ENCODE peak calls at places on chromosomes 2 and 18, in five cellular contexts. P is HepG2, B is gastrocnemius medialis, T is A549, I is sigmoid colon. S is an unnamed sample.

GRCh38 chr2:60964651-60965513 is 52.6 kb upstream of the PEX13 start:
- DNase-seq in P (no peak), B (no peak), T (no peak), I (no peak), S (no peak)

GRCh38 chr2:230067990-230068657 is 600 bp downstream of the SLC16A14 start:
- DNase-seq in P (no peak), B (no peak), T (peak; percentile 51), I (peak; percentile 66), S (no peak)

GRCh38 chr2:46998551-46998950 is 82.9 kb upstream of the MCFD2 start:
- DNase-seq in P (no peak), B (no peak), T (no peak), I (no peak), S (no peak)

GRCh38 chr2:224869601-224870000 is 153.4 kb upstream of the CCDC195 start:
- DNase-seq in P (no peak), B (no peak), T (no peak), I (no peak), S (no peak)

GRCh38 chr18:10050956-10051355 is 137.1 kb downstream of the VAPA start:
- DNase-seq in P (no peak), B (no peak), T (no peak), I (no peak), S (no peak)

GRCh38 chr18:49728542-49728941 is 84.8 kb downstream of the ACAA2 start:
- DNase-seq in P (peak; percentile 35), B (no peak), T (peak; percentile 35), I (no peak), S (no peak)

GRCh38 chr2:70454936-70455544 is 98.6 kb downstream of the TGFA start:
- DNase-seq in P (no peak), B (no peak), T (no peak), I (no peak), S (no peak)

GRCh38 chr2:205680067-205680466 is 2.2 kb upstream of the NRP2 start:
- DNase-seq in P (peak; percentile 76), B (no peak), T (peak; percentile 96), I (peak; percentile 77), S (no peak)

GRCh38 chr2:204680576-204680975 is 135.3 kb downstream of the PARD3B start:
- DNase-seq in P (no peak), B (no peak), T (no peak), I (no peak), S (no peak)

GRCh38 chr18:42114310-42114943 is 159.4 kb downstream of the PIK3C3 start:
- DNase-seq in P (peak; percentile 71), B (peak; percentile 30), T (peak; percentile 51), I (peak; percentile 74), S (no peak)

GRCh38 chr2:185625604-185626003 is 113.0 kb upstream of the FSIP2 start:
- DNase-seq in P (no peak), B (no peak), T (no peak), I (no peak), S (no peak)

GRCh38 chr2:72144412-72144745 is 3.3 kb downstream of the CYP26B1 start:
- DNase-seq in P (no peak), B (peak; percentile 24), T (no peak), I (peak; percentile 65), S (no peak)

GRCh38 chr2:112184121-112184520 is 45.9 kb downstream of the FBLN7 start:
- DNase-seq in P (no peak), B (no peak), T (no peak), I (no peak), S (no peak)

GRCh38 chr2:71700880-71701397 is 247.6 kb downstream of the DYSF start:
- DNase-seq in P (peak; percentile 61), B (peak; percentile 96), T (no peak), I (peak; percentile 92), S (no peak)

GRCh38 chr2:30714811-30715709 is 92.2 kb downstream of the CAPN13 start:
- DNase-seq in P (no peak), B (no peak), T (no peak), I (peak; percentile 14), S (no peak)

GRCh38 chr18:62435435-62436031 is 87.3 kb upstream of the ZCCHC2 start:
- DNase-seq in P (peak; percentile 41), B (no peak), T (no peak), I (no peak), S (no peak)

GRCh38 chr2:189608799-189609422 is 28.3 kb upstream of the SLC40A1 start:
- DNase-seq in P (no peak), B (no peak), T (no peak), I (no peak), S (no peak)

GRCh38 chr2:186103276-186103675 is 364.7 kb downstream of the FSIP2 start:
- DNase-seq in P (no peak), B (no peak), T (no peak), I (no peak), S (no peak)

GRCh38 chr2:127174176-127174575 is 45.9 kb downstream of the CYP27C1 start:
- DNase-seq in P (no peak), B (peak; percentile 69), T (peak; percentile 55), I (peak; percentile 75), S (no peak)

GRCh38 chr2:105895995-105896764 is 151.5 kb downstream of the NCK2 start:
- DNase-seq in P (no peak), B (peak; percentile 74), T (no peak), I (no peak), S (no peak)

GRCh38 chr2:109728809-109729208 is 65.3 kb upstream of the RGPD5 start:
- DNase-seq in P (no peak), B (no peak), T (no peak), I (no peak), S (no peak)

GRCh38 chr2:66840321-66841014 is 405.5 kb downstream of the MEIS1 start:
- DNase-seq in P (no peak), B (no peak), T (no peak), I (no peak), S (no peak)

GRCh38 chr2:83587309-83587708 is 871.8 kb downstream of the SUCLG1 start:
- DNase-seq in P (no peak), B (no peak), T (peak; percentile 37), I (no peak), S (no peak)

GRCh38 chr18:12371590-12371989 is 5.4 kb downstream of the AFG3L2 start:
- DNase-seq in P (no peak), B (no peak), T (no peak), I (no peak), S (no peak)

GRCh38 chr2:72911256-72911655 is 6.1 kb upstream of the EMX1 start:
- DNase-seq in P (no peak), B (no peak), T (no peak), I (no peak), S (no peak)

GRCh38 chr2:46171441-46171953 is 125.7 kb upstream of the EPAS1 start:
- DNase-seq in P (no peak), B (no peak), T (peak; percentile 59), I (no peak), S (no peak)

GRCh38 chr2:862723-863466 is 87.8 kb upstream of the SNTG2 start:
- DNase-seq in P (no peak), B (no peak), T (no peak), I (no peak), S (no peak)

GRCh38 chr18:76573325-76574025 is 78.4 kb upstream of the ZNF516 start:
- DNase-seq in P (no peak), B (no peak), T (peak; percentile 15), I (no peak), S (no peak)

GRCh38 chr2:54384301-54385035 is 71.7 kb upstream of the SPTBN1 start:
- DNase-seq in P (peak; percentile 53), B (no peak), T (no peak), I (no peak), S (no peak)
- TF ChIP-seq POLR2A in P (no peak), B (no peak), T (no peak), I (no peak), S (no peak)

GRCh38 chr2:219570194-219570923 is 980 bp downstream of the OBSL1 start:
- DNase-seq in P (no peak), B (peak; percentile 70), T (peak; percentile 40), I (no peak), S (no peak)
- TF ChIP-seq CTCF in P (peak; percentile 47), B (no peak), T (peak; percentile 22), I (no peak), S (no peak)

DNA sequence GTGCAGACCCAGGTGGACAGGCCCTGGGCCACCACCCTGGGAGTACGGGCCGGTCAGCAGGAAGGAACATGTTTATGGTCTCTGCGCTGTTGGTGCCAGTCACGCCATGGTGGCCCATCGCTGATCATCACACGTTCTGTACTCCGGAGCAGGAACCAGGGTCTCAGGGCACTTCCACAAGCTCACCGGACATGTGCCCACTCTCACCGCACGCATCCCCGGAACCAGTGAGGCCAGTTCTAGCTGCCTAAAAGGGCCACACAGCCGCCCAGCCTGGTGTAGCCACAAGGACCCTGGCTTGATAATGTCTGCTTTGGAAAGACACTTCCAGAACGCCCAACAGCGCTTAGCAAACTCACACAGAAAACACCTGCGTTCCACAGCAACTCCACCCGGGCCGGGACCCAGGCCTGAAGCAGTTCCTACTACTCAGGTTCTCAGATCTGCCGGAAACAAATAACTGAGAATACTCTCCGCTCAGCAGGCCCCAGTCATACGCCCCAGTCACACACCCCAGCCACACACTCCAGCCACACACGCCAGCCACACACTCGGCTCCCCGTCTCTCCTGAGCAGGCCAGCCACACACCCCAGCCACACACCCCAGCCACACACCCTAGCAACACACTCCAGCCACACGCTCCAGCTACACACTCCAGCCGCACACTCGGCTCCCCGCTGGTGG is 123.3 kb downstream of the HDAC4 start:
- DNase-seq in P (no peak), B (no peak), T (no peak), I (peak; percentile 65), S (no peak)
- H3K4me3 ChIP-seq in P (no peak overlapping the region), B (peak overlapping the region; percentile 46), T (no peak overlapping the region), I (no peak overlapping the region), S (no peak overlapping the region)

GRCh38 chr2:217837001-217837491 is 165.7 kb downstream of the TNS1 start:
- DNase-seq in P (peak; percentile 17), B (peak; percentile 98), T (peak; percentile 23), I (peak; percentile 97), S (no peak)

GRCh38 chr2:217839073-217839749 is 163.6 kb downstream of the TNS1 start:
- DNase-seq in P (no peak), B (no peak), T (no peak), I (no peak), S (no peak)

GRCh38 chr2:217837530-217837929 is 165.3 kb downstream of the TNS1 start:
- DNase-seq in P (no peak), B (no peak), T (no peak), I (no peak), S (no peak)

GRCh38 chr2:217839750-217840107 is 163.1 kb downstream of the TNS1 start:
- DNase-seq in P (no peak), B (no peak), T (no peak), I (no peak), S (no peak)

GRCh38 chr2:217838409-217838831 is 164.4 kb downstream of the TNS1 start:
- DNase-seq in P (no peak), B (peak; percentile 48), T (no peak), I (peak; percentile 86), S (no peak)
- TF ChIP-seq POLR2A in P (no peak), B (no peak), T (no peak), I (no peak), S (no peak)

GRCh38 chr2:19369341-19369955 is 11.0 kb upstream of the OSR1 start:
- DNase-seq in P (peak; percentile 23), B (no peak), T (peak; percentile 58), I (no peak), S (no peak)
- TF ChIP-seq CTCF in P (peak; percentile 70), B (no peak), T (peak; percentile 61), I (no peak), S (no peak)

GRCh38 chr18:32773187-32773712 is 427 bp upstream of the KLHL14 start:
- DNase-seq in P (no peak), B (no peak), T (no peak), I (no peak), S (no peak)
- H3K4me3 ChIP-seq in P (no peak overlapping the region), B (no peak overlapping the region), T (no peak overlapping the region), I (no peak overlapping the region), S (no peak overlapping the region)

GRCh38 chr2:234955971-234956509 is 4.2 kb downstream of the SH3BP4 start:
- DNase-seq in P (no peak), B (no peak), T (no peak), I (peak; percentile 21), S (no peak)
- TF ChIP-seq POLR2A in P (no peak), B (no peak), T (no peak), I (no peak), S (no peak)